ENCODE peak calls at places on chromosomes 7 and 10, in eight cellular contexts. S is PC-9, C is T follicular helper cell, F is nucleus accumbens, X is SHP77 treated with DMSO at 0.1 percent for 48 hours, O is heart right ventricle, R is NCI-H510A, Z is NCI-H2081. K is an unnamed sample.

GRCh38 chr10:95242581-95243317 is 48.1 kb downstream of the PDLIM1 start:
- DNase-seq in S (peak; percentile 41), C (no peak), F (peak; percentile 64), X (peak; percentile 20), O (no peak), R (no peak), Z (peak; percentile 34), K (no peak)

GRCh38 chr7:95725170-95725569 is 47.2 kb upstream of the DYNC1I1 start:
- DNase-seq in S (no peak), C (no peak), F (no peak), X (peak; percentile 6), O (no peak), R (no peak), Z (peak; percentile 74), K (no peak)

GRCh38 chr10:53839437-53840039 is 961.5 kb downstream of the PCDH15 start:
- DNase-seq in S (no peak), C (no peak), F (no peak), X (peak; percentile 13), O (no peak), R (no peak), Z (peak; percentile 2), K (no peak)

GRCh38 chr7:46155367-46155766 is 234.3 kb upstream of the IGFBP3 start:
- DNase-seq in S (no peak), C (no peak), F (no peak), X (no peak), O (no peak), R (no peak), Z (no peak), K (no peak)

GRCh38 chr7:97851725-97852124 is 20.5 kb downstream of the ASNS start:
- DNase-seq in S (no peak), C (no peak), F (no peak), X (no peak), O (peak; percentile 30), R (no peak), Z (no peak), K (no peak)

GRCh38 chr7:106166651-106167342 is 54.7 kb upstream of the SYPL1 start:
- DNase-seq in S (peak; percentile 53), C (no peak), F (peak; percentile 66), X (no peak), O (peak; percentile 75), R (no peak), Z (peak; percentile 70), K (no peak)

GRCh38 chr7:108630002-108630401 is 60.3 kb downstream of the DNAJB9 start:
- DNase-seq in S (no peak), C (no peak), F (peak; percentile 51), X (no peak), O (peak; percentile 35), R (no peak), Z (no peak), K (no peak)

GRCh38 chr7:69608049-69608448 is 9.8 kb downstream of the AUTS2 start:
- DNase-seq in S (no peak), C (no peak), F (no peak), X (no peak), O (no peak), R (no peak), Z (no peak), K (no peak)

K was measured in activated T-helper 1 cell treated with anti-CD3 and anti-CD28 coated beads, Interleukin-12 subunit alpha, Interleukin-12 subunit beta, Interleukin-2, Interleukin-4 antibody, amounts not matched to agents 30 ng/mL and 10 ng/mL and 1 ng/mL, durations not matched to agents 14 hours and 24 hours and 36 hours.